ENCODE peak calls at places on chromosomes 13 and 19, in ten cellular contexts. P is A549; T is stimulated activated CD4-positive, alpha-beta T cell treated with anti-CD3 and anti-CD28 coated beads, TNF-alpha, amount 100 ng/mL, for 48 hours; D is anterior cingulate cortex; E is H7; S is pancreas; N is left ventricle myocardium inferior; Z is NCI-H1436; A is GM13976; M is neural crest cell. W is an unnamed sample.

GRCh38 chr19:18089726-18090125 is 3.0 kb upstream of the IL12RB1 start:
- DNase-seq in P (no peak), T (no peak), D (peak), E (peak), S (no peak), N (no peak), Z (no peak), A (no peak), M (peak), W (peak)

GRCh38 chr19:45464274-45464673 is 3.5 kb upstream of the FOSB start:
- DNase-seq in P (no peak), T (no peak), D (no peak), E (no peak), S (no peak), N (no peak), Z (no peak), A (no peak), M (no peak), W (no peak)

GRCh38 chr19:4581381-4582111 is 22.1 kb upstream of the SEMA6B start:
- DNase-seq in P (no peak), T (no peak), D (no peak), E (peak), S (no peak), N (no peak), Z (peak), A (peak), M (peak), W (no peak)

GRCh38 chr19:18437481-18438330 is at the start of gene ISYNA1:
- DNase-seq in P (no peak), T (no peak), D (no peak), E (peak), S (peak), N (peak), Z (peak), A (peak), M (no peak), W (no peak)

GRCh38 chr13:108561152-108561551 is 68.3 kb upstream of the MYO16 start:
- DNase-seq in P (no peak), T (no peak), D (no peak), E (no peak), S (no peak), N (no peak), Z (no peak), A (no peak), M (no peak), W (no peak)

GRCh38 chr19:44649578-44650145 is 6.0 kb downstream of the PVR start:
- DNase-seq in P (no peak), T (no peak), D (no peak), E (no peak), S (no peak), N (no peak), Z (no peak), A (no peak), M (no peak), W (no peak)

GRCh38 chr13:99725644-99726043 is 224.4 kb downstream of the TM9SF2 start:
- DNase-seq in P (no peak), T (no peak), D (no peak), E (no peak), S (no peak), N (no peak), Z (no peak), A (no peak), M (no peak), W (no peak)

GRCh38 chr13:61277877-61278276 is 137.8 kb downstream of the PCDH20 start:
- DNase-seq in P (no peak), T (no peak), D (no peak), E (no peak), S (no peak), N (no peak), Z (no peak), A (no peak), M (no peak), W (no peak)